ENCODE peak calls at places on chromosomes 4 and X, in eight cellular contexts. S is pancreas; G is GDM1; W is IMR-90; D is H9; E is psoas muscle; J is CD8-positive, alpha-beta T cell; I is EL. M is an unnamed sample.

GRCh38 chrX:31547816-31548215 is 476.0 kb upstream of the FTHL17 start:
- DNase-seq in E (no peak), D (no peak), G (no peak), S (no peak), W (no peak), I (no peak), J (no peak), M (no peak)

GRCh38 chr4:87224036-87224923 is 3.9 kb upstream of the KLHL8 start:
- DNase-seq in D (no peak), G (no peak), E (no peak), W (no peak), J (no peak), I (no peak), S (no peak), M (no peak)

GRCh38 chr4:41658106-41658505 is 90.4 kb downstream of the PHOX2B start:
- DNase-seq in G (no peak), D (no peak), E (no peak), S (no peak), W (no peak), I (no peak), J (no peak), M (no peak)

GRCh38 chrX:150198776-150199175 is 164.3 kb upstream of the MAMLD1 start:
- DNase-seq in S (no peak), J (no peak), D (no peak), I (peak), E (no peak), G (no peak), W (no peak), M (no peak)

GRCh38 chrX:19535481-19535880 is 20.2 kb upstream of the MAP3K15 start:
- DNase-seq in W (peak), D (no peak), S (no peak), J (no peak), I (no peak), E (no peak), G (no peak), M (no peak)

GRCh38 chr4:102541708-102542107 is 40.5 kb downstream of the NFKB1 start:
- DNase-seq in W (no peak), E (no peak), I (no peak), D (peak), G (peak), J (no peak), S (no peak), M (no peak)

GRCh38 chrX:41963348-41963747 is 40.0 kb upstream of the CASK start:
- DNase-seq in I (no peak), G (no peak), J (no peak), S (no peak), W (no peak), D (no peak), E (no peak), M (no peak)

GRCh38 chr4:104064650-104065577 is 345.1 kb upstream of the TACR3 start:
- DNase-seq in S (peak), J (no peak), D (peak), G (no peak), I (peak), W (no peak), E (no peak), M (no peak)

GRCh38 chrX:123169247-123169901 is 14.7 kb upstream of the GRIA3 start:
- DNase-seq in G (no peak), J (no peak), D (no peak), E (no peak), S (no peak), I (no peak), W (no peak), M (no peak)

GRCh38 chr4:504076-504475 is 5.1 kb downstream of the PIGG start:
- DNase-seq in I (no peak), G (no peak), S (no peak), J (no peak), E (no peak), W (no peak), D (no peak), M (no peak)

GRCh38 chrX:129686422-129686948 is 31.7 kb upstream of the APLN start:
- DNase-seq in I (no peak), G (no peak), W (peak), E (peak), D (no peak), S (no peak), J (no peak), M (no peak)

GRCh38 chr4:26707342-26707741 is 123.5 kb downstream of the TBC1D19 start:
- DNase-seq in J (no peak), G (no peak), W (no peak), E (no peak), D (no peak), S (no peak), I (no peak), M (no peak)

GRCh38 chr4:158710814-158711213 is 12.4 kb downstream of the PPID start:
- DNase-seq in W (peak), D (no peak), G (no peak), E (no peak), S (no peak), I (peak), J (no peak), M (no peak)

GRCh38 chrX:97405031-97405685 is 521.5 kb downstream of the RPA4 start:
- DNase-seq in S (no peak), G (no peak), D (no peak), E (no peak), J (no peak), I (no peak), W (peak), M (no peak)

GRCh38 chr4:113476800-113477199 is 284.7 kb downstream of the CAMK2D start:
- DNase-seq in J (no peak), D (no peak), E (no peak), S (no peak), I (peak), W (peak), G (no peak), M (no peak)

GRCh38 chr4:54231419-54232150 is 2.5 kb downstream of the PDGFRA start:
- DNase-seq in J (no peak), G (no peak), D (peak), W (peak), I (peak), S (no peak), E (peak), M (no peak)

GRCh38 chrX:109472939-109473713 is 8.8 kb downstream of the GUCY2F start:
- DNase-seq in W (peak), E (no peak), J (no peak), D (peak), I (peak), S (no peak), G (no peak), M (no peak)

GRCh38 chr4:13988347-13989265 is 361.1 kb upstream of the BOD1L1 start:
- DNase-seq in G (no peak), W (peak), J (no peak), D (no peak), E (peak), S (no peak), I (peak), M (no peak)

GRCh38 chr4:40327340-40327739 is 7.8 kb upstream of the CHRNA9 start:
- DNase-seq in S (no peak), I (no peak), J (no peak), E (no peak), G (peak), W (no peak), D (no peak), M (no peak)

GRCh38 chrX:1355800-1356148 is 19.2 kb downstream of the IL3RA start:
- DNase-seq in E (no peak), G (no peak), I (no peak), J (no peak), W (no peak), S (no peak), D (no peak), M (no peak)

GRCh38 chr4:112321768-112322684 is 24.9 kb downstream of the ALPK1 start:
- DNase-seq in J (peak), I (peak), D (peak), W (peak), G (peak), E (peak), S (peak), M (peak)

GRCh38 chr4:6710282-6710681 is 617 bp upstream of the MRFAP1L1 start:
- DNase-seq in G (no peak), J (no peak), E (no peak), W (no peak), D (no peak), S (no peak), I (no peak), M (no peak)

GRCh38 chrX:129769467-129770154 is 10.1 kb upstream of the SASH3 start:
- DNase-seq in J (peak), S (no peak), I (no peak), D (no peak), E (no peak), G (peak), W (no peak), M (peak)

GRCh38 chr4:97828646-97829045 is 314.6 kb downstream of the STPG2 start:
- DNase-seq in I (no peak), E (no peak), S (no peak), J (no peak), G (no peak), W (no peak), D (no peak), M (no peak)

GRCh38 chrX:106752101-106752678 is 25.7 kb downstream of the RNF128 start:
- DNase-seq in E (no peak), J (no peak), D (peak), I (peak), G (no peak), W (peak), S (no peak), M (no peak)

GRCh38 chr4:95980877-95981360 is 141.0 kb downstream of the PDHA2 start:
- DNase-seq in J (no peak), E (no peak), W (no peak), G (no peak), S (no peak), I (no peak), D (no peak), M (no peak)

GRCh38 chr4:53844133-53844532 is 220.3 kb downstream of the CHIC2 start:
- DNase-seq in D (no peak), G (no peak), I (no peak), J (no peak), S (no peak), W (no peak), E (no peak), M (no peak)

GRCh38 chr4:154595807-154596206 is 5.3 kb upstream of the FGA start:
- DNase-seq in S (no peak), E (no peak), G (no peak), D (no peak), W (no peak), I (no peak), J (no peak), M (no peak)

GRCh38 chrX:45743081-45743533 is 542.4 kb upstream of the DIPK2B start:
- DNase-seq in E (no peak), W (peak), S (no peak), D (peak), I (peak), G (peak), J (no peak), M (no peak)

GRCh38 chr4:156771171-156771837 is 200.3 kb downstream of the PDGFC start:
- DNase-seq in D (peak), S (peak), J (no peak), E (no peak), W (peak), I (peak), G (no peak), M (no peak)